ENCODE peak calls at places on chromosomes 1 and 21, in seven cellular contexts. I, Z, L, E, C, T and U are unnamed samples.
A peak's percentile ranks its signal among the peaks of the same experiment; 100 is the strongest.

GRCh38 chr1:46399307-46399706 is 5.2 kb downstream of the FAAH start:
- DNase-seq in I (no peak), Z (no peak), L (no peak), E (no peak), C (no peak), T (no peak), U (no peak)

GRCh38 chr1:13652238-13652637 is 47.8 kb upstream of the PRDM2 start:
- DNase-seq in I (no peak), Z (no peak), L (no peak), E (no peak), C (no peak), T (no peak), U (no peak)

GRCh38 chr21:44614961-44615391 is 3.1 kb downstream of the KRTAP10-8 start:
- DNase-seq in I (no peak), Z (no peak), L (no peak), E (peak; percentile 59), C (no peak), T (no peak), U (no peak)

GRCh38 chr21:35102488-35103407 is 53.6 kb upstream of the RUNX1 start:
- DNase-seq in I (no peak), Z (peak; percentile 24), L (peak; percentile 3), E (no peak), C (peak; percentile 39), T (no peak), U (no peak)

GRCh38 chr1:42937836-42938595 is 20.7 kb downstream of the SLC2A1 start:
- DNase-seq in I (no peak), Z (peak; percentile 61), L (no peak), E (peak; percentile 52), C (no peak), T (no peak), U (no peak)

GRCh38 chr1:225657462-225657989 is 4.6 kb upstream of the ENAH start:
- DNase-seq in I (peak; percentile 88), Z (no peak), L (peak; percentile 55), E (no peak), C (no peak), T (no peak), U (no peak)

GRCh38 chr21:31354604-31355443 is 10.8 kb upstream of the TIAM1 start:
- DNase-seq in I (peak; percentile 98), Z (no peak), L (peak; percentile 92), E (no peak), C (no peak), T (no peak), U (no peak)

GRCh38 chr1:201149400-201149799 is 4.9 kb downstream of the TMEM9 start:
- DNase-seq in I (peak; percentile 25), Z (no peak), L (peak; percentile 80), E (peak; percentile 7), C (peak; percentile 66), T (no peak), U (peak; percentile 37)

GRCh38 chr1:1173793-1174415 is at the start of gene TTLL10:
- DNase-seq in I (no peak), Z (peak; percentile 35), L (no peak), E (no peak), C (peak; percentile 22), T (no peak), U (no peak)

GRCh38 chr1:112344754-112345423 is 51.1 kb upstream of the CTTNBP2NL start:
- DNase-seq in I (peak; percentile 20), Z (no peak), L (no peak), E (no peak), C (no peak), T (no peak), U (no peak)

GRCh38 chr1:96756789-96757188 is 35.2 kb downstream of the PTBP2 start:
- DNase-seq in I (no peak), Z (no peak), L (no peak), E (no peak), C (no peak), T (no peak), U (no peak)

GRCh38 chr1:43552813-43553212 is 22.1 kb downstream of the PTPRF start:
- DNase-seq in I (peak; percentile 68), Z (peak; percentile 83), L (peak; percentile 42), E (peak; percentile 84), C (no peak), T (peak; percentile 83), U (no peak)

GRCh38 chr1:227895828-227896685 is 51.7 kb downstream of the WNT9A start:
- DNase-seq in I (peak; percentile 31), Z (no peak), L (peak; percentile 93), E (peak; percentile 62), C (no peak), T (peak; percentile 12), U (no peak)

GRCh38 chr1:53065391-53065790 is 3.4 kb downstream of the PODN start:
- DNase-seq in I (no peak), Z (no peak), L (no peak), E (no peak), C (no peak), T (peak; percentile 14), U (no peak)

GRCh38 chr1:198018529-198018928 is 101.4 kb downstream of the LHX9 start:
- DNase-seq in I (peak; percentile 95), Z (no peak), L (peak; percentile 91), E (no peak), C (no peak), T (no peak), U (no peak)

GRCh38 chr1:151606384-151606783 is 5.5 kb upstream of the SNX27 start:
- DNase-seq in I (no peak), Z (peak; percentile 25), L (peak; percentile 93), E (no peak), C (no peak), T (no peak), U (no peak)

GRCh38 chr21:44931137-44931500 is 8.7 kb upstream of the SLX9 start:
- DNase-seq in I (no peak), Z (no peak), L (peak; percentile 3), E (peak; percentile 82), C (no peak), T (no peak), U (no peak)

GRCh38 chr1:72498393-72498792 is 216.1 kb upstream of the NEGR1 start:
- DNase-seq in I (no peak), Z (no peak), L (peak; percentile 28), E (no peak), C (no peak), T (no peak), U (no peak)

GRCh38 chr1:26263212-26263611 is 16.7 kb upstream of the SH3BGRL3 start:
- DNase-seq in I (no peak), Z (no peak), L (no peak), E (no peak), C (no peak), T (no peak), U (no peak)

GRCh38 chr1:116537439-116537838 is 33.4 kb downstream of the CD58 start:
- DNase-seq in I (peak; percentile 56), Z (no peak), L (peak; percentile 75), E (no peak), C (peak; percentile 40), T (no peak), U (peak; percentile 32)

GRCh38 chr1:14954930-14955329 is 198.6 kb upstream of the TMEM51 start:
- DNase-seq in I (no peak), Z (no peak), L (no peak), E (no peak), C (no peak), T (no peak), U (no peak)

GRCh38 chr1:110771245-110772022 is 96.7 kb upstream of the KCNA3 start:
- DNase-seq in I (no peak), Z (no peak), L (peak; percentile 98), E (no peak), C (no peak), T (no peak), U (no peak)

GRCh38 chr1:183096351-183096750 is 73.1 kb downstream of the LAMC1 start:
- DNase-seq in I (no peak), Z (no peak), L (no peak), E (no peak), C (no peak), T (no peak), U (no peak)

GRCh38 chr1:192544983-192545393 is 30.6 kb upstream of the RGS1 start:
- DNase-seq in I (peak; percentile 93), Z (no peak), L (peak; percentile 62), E (no peak), C (no peak), T (no peak), U (no peak)

GRCh38 chr1:59098668-59099067 is 198.2 kb upstream of the FGGY start:
- DNase-seq in I (no peak), Z (no peak), L (no peak), E (no peak), C (no peak), T (no peak), U (no peak)

GRCh38 chr1:112540395-112540794 is 31.6 kb downstream of the WNT2B start:
- DNase-seq in I (peak; percentile 84), Z (no peak), L (no peak), E (no peak), C (no peak), T (no peak), U (no peak)

GRCh38 chr1:230189276-230190183 is 122.5 kb downstream of the GALNT2 start:
- DNase-seq in I (no peak), Z (no peak), L (no peak), E (no peak), C (no peak), T (no peak), U (no peak)
- H3K4me1 ChIP-seq in I (peaks cover 5% of the 10 kb centered on the region), Z (peaks cover 5% of the 10 kb centered on the region), L (peaks cover 14% of the 10 kb centered on the region), E (peaks cover 40% of the 10 kb centered on the region), C (peaks cover 6% of the 10 kb centered on the region), T (peaks cover 2% of the 10 kb centered on the region), U (peaks cover 17% of the 10 kb centered on the region)

DNA sequence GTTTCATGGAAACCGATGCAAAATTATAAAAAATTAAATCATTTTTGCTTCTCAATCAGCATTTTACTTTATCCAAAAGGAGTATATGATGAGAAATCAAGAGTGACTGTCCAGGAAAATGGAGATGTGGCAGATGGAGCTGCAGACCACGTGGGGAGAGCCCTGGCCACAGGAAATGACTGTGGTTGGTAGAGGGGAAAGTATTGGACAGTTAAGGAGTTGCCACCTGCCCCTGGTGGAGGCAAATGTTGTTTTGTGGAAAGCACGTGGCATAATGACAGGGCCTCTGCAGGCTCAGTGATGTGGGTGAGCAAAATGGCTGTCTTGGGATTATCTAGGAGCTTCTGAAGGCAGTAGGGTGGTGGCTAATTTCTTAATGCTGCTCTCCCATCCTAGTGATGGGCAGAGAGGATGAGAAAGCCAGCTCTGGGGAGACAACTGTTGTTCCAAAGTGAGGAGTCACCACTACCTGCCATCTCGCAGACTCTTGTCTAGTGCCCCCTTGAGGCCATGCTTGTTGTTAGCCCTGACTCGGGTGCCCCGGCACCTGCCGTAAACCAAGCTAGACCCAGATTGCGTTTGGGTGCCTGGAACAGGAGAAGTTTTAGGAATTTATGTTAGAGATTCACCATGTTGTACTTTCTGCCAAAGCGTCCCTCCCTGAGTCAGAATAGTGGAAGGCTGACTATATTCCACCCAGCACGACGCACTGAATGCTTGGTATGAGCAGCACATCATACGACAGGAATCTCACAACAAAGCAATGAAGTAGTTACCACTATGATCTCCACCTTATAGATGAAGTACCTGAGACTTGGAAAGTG is 144.0 kb downstream of the ROR1 start:
- DNase-seq in I (peak; percentile 63), Z (no peak), L (peak; percentile 89), E (no peak), C (peak; percentile 50), T (no peak), U (no peak)
- H3K4me1 ChIP-seq in I (peaks cover 8% of the 10 kb centered on the region), Z (no peaks in the 10 kb centered on the region), L (peaks cover 23% of the 10 kb centered on the region), E (peaks cover 18% of the 10 kb centered on the region), C (no peaks in the 10 kb centered on the region), T (no peaks in the 10 kb centered on the region), U (no peaks in the 10 kb centered on the region)

GRCh38 chr1:115324649-115325420 is 13.2 kb downstream of the NGF start:
- DNase-seq in I (peak; percentile 29), Z (no peak), L (no peak), E (no peak), C (no peak), T (no peak), U (no peak)
- H3K4me1 ChIP-seq in I (peaks cover 31% of the 10 kb centered on the region), Z (no peaks in the 10 kb centered on the region), L (no peaks in the 10 kb centered on the region), E (peaks cover 2% of the 10 kb centered on the region), C (no peaks in the 10 kb centered on the region), T (peaks cover 24% of the 10 kb centered on the region), U (no peaks in the 10 kb centered on the region)

GRCh38 chr1:27527857-27528700 is 38.1 kb upstream of the WASF2 start:
- DNase-seq in I (no peak), Z (peak; percentile 87), L (peak; percentile 99), E (peak; percentile 86), C (peak; percentile 52), T (peak; percentile 83), U (no peak)
- H3K4me1 ChIP-seq in I (peaks cover 60% of the 10 kb centered on the region), Z (peaks cover 27% of the 10 kb centered on the region), L (peaks cover 55% of the 10 kb centered on the region), E (peaks cover 55% of the 10 kb centered on the region), C (peaks cover 76% of the 10 kb centered on the region), T (peaks cover 37% of the 10 kb centered on the region), U (peaks cover 6% of the 10 kb centered on the region)